ENCODE peak calls at places on chromosome 2, in four cellular contexts. E, H, W and P are unnamed samples. For H3K4me1, the result is how much of the 10 kb centered on the place peaks cover.

GRCh38 chr2:14194233-14194632 is 438.3 kb upstream of the LRATD1 start:
- DNase-seq in E (no peak), H (no peak), W (no peak), P (no peak)

GRCh38 chr2:142980246-142981068 is 103.0 kb downstream of the KYNU start:
- DNase-seq in W (no peak), E (peak), H (no peak), P (no peak)

GRCh38 chr2:223852281-223852795 is 15.0 kb upstream of the AP1S3 start:
- DNase-seq in H (no peak), W (no peak), E (no peak), P (no peak)

GRCh38 chr2:16093639-16094447 is 153.5 kb downstream of the MYCN start:
- DNase-seq in E (no peak), W (no peak), H (peak), P (no peak)

GRCh38 chr2:50769416-50769815 is 262.5 kb downstream of the NRXN1 start:
- DNase-seq in H (no peak), W (no peak), E (no peak), P (no peak)

GRCh38 chr2:240962371-240963064 is 35.9 kb upstream of the SNED1 start:
- DNase-seq in W (peak), H (peak), E (no peak), P (no peak)

GRCh38 chr2:208570066-208570465 is 163.5 kb downstream of the PTH2R start:
- DNase-seq in W (no peak), E (no peak), H (no peak), P (no peak)

GRCh38 chr2:191942114-191943103 is 95.5 kb upstream of the CAVIN2 start:
- DNase-seq in E (no peak), W (no peak), H (no peak), P (peak)

GRCh38 chr2:227697013-227697412 is 20.8 kb downstream of the SLC19A3 start:
- DNase-seq in W (no peak), E (no peak), H (no peak), P (no peak)

GRCh38 chr2:241994086-241994485 is 124.6 kb downstream of the RTP5 start:
- DNase-seq in E (no peak), W (no peak), H (no peak), P (no peak)

GRCh38 chr2:46298522-46299351 is 1.5 kb downstream of the EPAS1 start:
- DNase-seq in E (no peak), H (peak), W (peak), P (no peak)

GRCh38 chr2:98875081-98875728 is 60.8 kb downstream of the CRACDL start:
- DNase-seq in E (no peak), W (no peak), H (no peak), P (no peak)

GRCh38 chr2:23703583-23704385 is 223.1 kb downstream of the ATAD2B start:
- DNase-seq in E (no peak), H (no peak), W (peak), P (no peak)
- TF ChIP-seq POLR2A in E (no peak), H (no peak), W (no peak), P (no peak)

GRCh38 chr2:198953328-198953727 is 504.4 kb downstream of the SATB2 start:
- DNase-seq in W (no peak), E (no peak), H (no peak), P (no peak)
- H3K4me1 ChIP-seq in W (under half), E (under half), H (under half), P (under half)

GRCh38 chr2:108787209-108787558 is 613 bp downstream of the CCDC138 start:
- DNase-seq in H (no peak), W (no peak), E (no peak), P (no peak)

GRCh38 chr2:108786008-108786353 is 590 bp upstream of the CCDC138 start:
- DNase-seq in E (no peak), H (no peak), W (no peak), P (no peak)

DNA sequence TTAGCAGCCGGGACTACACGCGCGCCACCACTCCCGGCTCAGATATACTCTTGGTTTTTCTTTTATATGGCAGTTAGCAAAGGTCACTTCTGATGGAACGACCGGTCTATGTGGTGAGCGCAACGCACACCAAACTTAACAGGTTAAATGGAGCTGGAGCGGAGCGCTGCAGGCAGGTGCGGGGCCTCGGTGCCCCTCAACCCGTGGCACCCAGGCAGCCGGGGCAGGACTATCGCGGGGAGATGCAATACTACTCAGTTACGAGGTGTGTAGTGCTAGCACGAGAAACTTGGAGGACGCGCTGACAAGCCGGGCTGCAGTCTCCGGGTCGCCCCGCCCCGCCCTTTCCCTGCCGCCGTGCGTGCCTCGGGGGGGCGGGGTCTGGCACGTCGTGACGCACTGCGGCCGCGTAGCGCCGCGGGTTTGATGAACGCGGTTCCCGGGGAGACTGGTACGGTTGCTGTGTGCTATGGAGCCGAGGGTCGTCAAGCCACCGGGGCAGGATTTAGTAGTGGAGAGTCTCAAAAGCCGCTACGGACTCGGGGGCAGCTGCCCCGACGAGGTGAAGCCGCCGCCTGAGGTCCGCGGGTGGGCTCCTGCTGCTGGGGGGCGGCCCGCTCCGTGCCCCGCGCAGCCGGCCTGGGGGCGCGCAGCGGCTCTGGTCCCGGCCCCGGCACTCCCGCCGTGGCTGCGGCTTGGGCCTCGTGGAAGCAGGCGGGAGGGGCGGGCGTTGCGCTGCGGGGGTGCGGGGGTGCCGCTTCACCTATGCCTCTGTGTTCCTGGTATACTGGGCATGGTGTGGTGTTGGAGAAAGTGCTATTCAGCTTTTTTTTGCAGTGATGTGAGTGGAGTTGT is at the start of gene CCDC138:
- DNase-seq in W (peak), H (peak), E (peak), P (peak)
- TF ChIP-seq POLR2A in W (no peak), H (no peak), E (peak), P (peak)

DNA sequence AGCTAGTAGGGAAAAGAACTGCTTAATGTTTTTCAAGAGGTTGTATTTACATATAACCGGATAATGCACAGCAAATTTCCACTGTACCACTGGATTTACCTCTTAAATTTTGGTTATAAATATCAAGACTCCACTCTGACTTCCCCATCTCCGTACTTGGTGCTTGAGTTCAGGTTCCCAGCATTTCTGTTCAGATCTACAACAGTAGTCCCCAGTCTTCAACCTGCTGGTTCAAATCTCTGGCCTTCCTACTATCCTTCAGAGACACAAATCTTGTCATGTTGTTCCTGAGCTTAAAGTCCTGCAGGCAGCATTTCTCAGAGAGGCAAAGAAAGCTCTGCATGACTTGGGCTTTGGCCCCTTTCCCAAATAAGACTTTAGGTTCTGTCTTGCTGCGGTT is 392.6 kb upstream of the ATP5MC3 start:
- DNase-seq in W (no peak), E (no peak), H (no peak), P (no peak)
- H3K4me1 ChIP-seq in W (under half), E (under half), H (under half), P (under half)

DNA sequence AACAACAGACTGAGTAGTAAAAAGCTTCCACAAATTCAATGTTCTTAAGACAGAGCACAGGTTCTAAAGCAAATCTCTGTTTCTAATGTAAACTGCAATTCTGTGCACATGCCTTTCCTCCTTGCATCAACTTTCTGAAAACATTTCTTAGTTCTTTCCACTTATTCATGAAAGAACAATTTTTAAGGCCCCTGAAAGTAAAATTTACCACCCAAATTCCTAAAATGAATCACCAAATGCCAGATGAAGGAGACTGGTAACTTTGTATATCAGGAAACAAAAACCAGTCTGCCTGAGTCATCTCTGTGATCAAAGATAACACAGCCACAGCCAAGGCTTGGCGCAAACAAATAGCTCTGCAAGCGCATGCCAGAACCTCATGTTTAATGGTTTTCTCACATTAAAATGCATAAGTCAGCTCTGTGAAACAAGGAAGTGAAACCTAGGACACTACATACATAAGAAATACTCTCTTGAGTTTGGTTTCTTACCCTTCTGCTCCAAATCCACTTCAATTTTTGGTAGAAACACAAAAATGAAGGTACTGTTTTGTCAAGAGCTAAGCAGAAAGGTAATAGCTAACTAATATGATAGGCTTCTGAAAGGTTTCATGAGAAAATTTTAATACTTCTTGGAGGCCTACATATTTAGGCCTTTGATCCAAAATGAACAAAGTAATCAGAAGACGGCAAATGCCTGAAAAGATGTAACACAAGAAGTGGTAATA is 169.4 kb downstream of the THADA start:
- DNase-seq in W (peak), H (peak), E (peak), P (peak)
- TF ChIP-seq POLR2A in W (no peak), H (no peak), E (no peak), P (no peak)

GRCh38 chr2:233059547-233059796 is 670 bp upstream of the INPP5D start:
- DNase-seq in H (no peak), W (no peak), E (no peak), P (no peak)

GRCh38 chr2:233058717-233059546 is 1.2 kb upstream of the INPP5D start:
- DNase-seq in E (no peak), W (no peak), H (no peak), P (no peak)

GRCh38 chr2:233055362-233055761 is 4.8 kb upstream of the INPP5D start:
- DNase-seq in E (no peak), W (no peak), H (no peak), P (no peak)

GRCh38 chr2:233059797-233060499 is at the start of gene INPP5D:
- DNase-seq in H (peak), W (peak), E (no peak), P (no peak)

GRCh38 chr2:233056961-233057605 is 3.1 kb upstream of the INPP5D start:
- DNase-seq in E (no peak), W (no peak), H (no peak), P (no peak)
- H3K4me1 ChIP-seq in E (under half), W (under half), H (under half), P (under half)